ENCODE peak calls at places on chromosomes 1 and 21, in seven cellular contexts. U, V, O, T, N, W and D are unnamed samples. For H3K36me3, the result is how much of the 10 kb centered on the place peaks cover.

GRCh38 chr1:204493882-204494280 is 724 bp downstream of the PIK3C2B start:
- DNase-seq in U (no peak), V (peak), O (no peak), T (peak), N (no peak), W (no peak), D (no peak)

GRCh38 chr1:84742653-84743052 is 52.4 kb upstream of the SSX2IP start:
- DNase-seq in U (no peak), V (no peak), O (no peak), T (no peak), N (no peak), W (no peak), D (no peak)

GRCh38 chr1:220274122-220274855 is 2.0 kb upstream of the RAB3GAP2 start:
- DNase-seq in U (peak), V (no peak), O (no peak), T (no peak), N (no peak), W (no peak), D (no peak)

GRCh38 chr21:40331182-40331581 is 463.9 kb downstream of the PCP4 start:
- DNase-seq in U (no peak), V (no peak), O (no peak), T (no peak), N (no peak), W (no peak), D (no peak)

GRCh38 chr1:160373696-160374095 is 6.8 kb downstream of the NHLH1 start:
- DNase-seq in U (no peak), V (no peak), O (no peak), T (no peak), N (no peak), W (no peak), D (no peak)

GRCh38 chr1:89476072-89476471 is 48.6 kb upstream of the LRRC8B start:
- DNase-seq in U (no peak), V (no peak), O (no peak), T (no peak), N (no peak), W (no peak), D (no peak)

GRCh38 chr21:21730524-21730923 is 732.3 kb downstream of the NCAM2 start:
- DNase-seq in U (no peak), V (no peak), O (no peak), T (no peak), N (no peak), W (no peak), D (no peak)

GRCh38 chr1:33301273-33301984 is 19.5 kb downstream of the A3GALT2 start:
- DNase-seq in U (no peak), V (no peak), O (no peak), T (no peak), N (no peak), W (no peak), D (no peak)

GRCh38 chr1:36359383-36359782 is 26.3 kb downstream of the STK40 start:
- DNase-seq in U (no peak), V (no peak), O (no peak), T (no peak), N (no peak), W (no peak), D (no peak)

GRCh38 chr1:151130837-151131586 is 15.4 kb downstream of the SEMA6C start:
- DNase-seq in U (peak), V (peak), O (no peak), T (peak), N (no peak), W (no peak), D (no peak)

GRCh38 chr1:209490013-209490412 is 93.5 kb upstream of the CAMK1G start:
- DNase-seq in U (no peak), V (no peak), O (no peak), T (no peak), N (no peak), W (no peak), D (no peak)

GRCh38 chr1:224211262-224211962 is 28.4 kb downstream of the DEGS1 start:
- DNase-seq in U (no peak), V (peak), O (peak), T (no peak), N (no peak), W (no peak), D (no peak)

GRCh38 chr1:119228318-119228717 is 87.9 kb upstream of the WARS2 start:
- DNase-seq in U (no peak), V (no peak), O (no peak), T (no peak), N (no peak), W (no peak), D (no peak)

GRCh38 chr1:158285756-158286241 is 3.9 kb upstream of the CD1C start:
- DNase-seq in U (peak), V (peak), O (no peak), T (no peak), N (no peak), W (no peak), D (no peak)

GRCh38 chr1:34858901-34859441 is 578 bp downstream of the SMIM12 start:
- DNase-seq in U (no peak), V (peak), O (no peak), T (no peak), N (no peak), W (no peak), D (no peak)

GRCh38 chr1:233075045-233075444 is 124.6 kb downstream of the NTPCR start:
- DNase-seq in U (no peak), V (peak), O (no peak), T (no peak), N (no peak), W (no peak), D (no peak)

GRCh38 chr1:103267893-103268292 is 159.6 kb upstream of the COL11A1 start:
- DNase-seq in U (no peak), V (no peak), O (no peak), T (no peak), N (no peak), W (no peak), D (no peak)

GRCh38 chr21:36552458-36552800 is 72.5 kb upstream of the CLDN14 start:
- DNase-seq in U (no peak), V (no peak), O (no peak), T (no peak), N (no peak), W (no peak), D (no peak)

GRCh38 chr1:25037174-25038074 is 107.3 kb upstream of the RUNX3 start:
- DNase-seq in U (no peak), V (peak), O (peak), T (no peak), N (peak), W (no peak), D (no peak)

GRCh38 chr21:36917487-36918158 is 48.8 kb downstream of the HLCS start:
- DNase-seq in U (no peak), V (peak), O (peak), T (peak), N (no peak), W (no peak), D (no peak)

GRCh38 chr1:84773195-84773594 is 82.9 kb upstream of the SSX2IP start:
- DNase-seq in U (no peak), V (no peak), O (no peak), T (no peak), N (no peak), W (no peak), D (no peak)

GRCh38 chr1:175016073-175016722 is 7.0 kb downstream of the MRPS14 start:
- DNase-seq in U (no peak), V (no peak), O (no peak), T (no peak), N (no peak), W (no peak), D (no peak)

GRCh38 chr1:223531742-223532341 is 133.7 kb downstream of the CAPN8 start:
- DNase-seq in U (no peak), V (peak), O (peak), T (peak), N (peak), W (no peak), D (no peak)

GRCh38 chr1:17212009-17212408 is 7.1 kb downstream of the PADI1 start:
- DNase-seq in U (no peak), V (no peak), O (no peak), T (peak), N (no peak), W (no peak), D (no peak)

GRCh38 chr1:192485692-192486436 is 89.7 kb upstream of the RGS1 start:
- DNase-seq in U (peak), V (peak), O (no peak), T (peak), N (no peak), W (peak), D (no peak)

GRCh38 chr1:9311489-9311888 is 18.8 kb downstream of the SPSB1 start:
- DNase-seq in U (no peak), V (no peak), O (no peak), T (no peak), N (no peak), W (no peak), D (no peak)

GRCh38 chr1:97883823-97884222 is 37.0 kb downstream of the DPYD start:
- DNase-seq in U (no peak), V (no peak), O (no peak), T (no peak), N (no peak), W (no peak), D (no peak)

GRCh38 chr1:28887418-28887834 is 26.9 kb upstream of the EPB41 start:
- DNase-seq in U (no peak), V (no peak), O (no peak), T (no peak), N (no peak), W (no peak), D (no peak)

GRCh38 chr1:161166669-161167548 is 683 bp downstream of the PPOX start:
- DNase-seq in U (no peak), V (no peak), O (no peak), T (no peak), N (no peak), W (no peak), D (peak)

GRCh38 chr1:154499446-154499845 is 2.6 kb upstream of the TDRD10 start:
- DNase-seq in U (no peak), V (peak), O (no peak), T (no peak), N (no peak), W (no peak), D (no peak)

GRCh38 chr1:223403184-223403815 is 10.1 kb downstream of the CCDC185 start:
- DNase-seq in U (no peak), V (no peak), O (no peak), T (no peak), N (no peak), W (no peak), D (no peak)

GRCh38 chr1:213571419-213571818 is 416.4 kb upstream of the PROX1 start:
- DNase-seq in U (no peak), V (no peak), O (no peak), T (no peak), N (no peak), W (no peak), D (no peak)

GRCh38 chr1:213569816-213570150 is 418.0 kb upstream of the PROX1 start:
- DNase-seq in U (no peak), V (no peak), O (no peak), T (no peak), N (peak), W (peak), D (no peak)

GRCh38 chr1:213571843-213572242 is 415.9 kb upstream of the PROX1 start:
- DNase-seq in U (no peak), V (no peak), O (no peak), T (no peak), N (no peak), W (no peak), D (no peak)

GRCh38 chr1:213568929-213569815 is 418.6 kb upstream of the PROX1 start:
- DNase-seq in U (no peak), V (no peak), O (no peak), T (no peak), N (no peak), W (peak), D (no peak)

DNA sequence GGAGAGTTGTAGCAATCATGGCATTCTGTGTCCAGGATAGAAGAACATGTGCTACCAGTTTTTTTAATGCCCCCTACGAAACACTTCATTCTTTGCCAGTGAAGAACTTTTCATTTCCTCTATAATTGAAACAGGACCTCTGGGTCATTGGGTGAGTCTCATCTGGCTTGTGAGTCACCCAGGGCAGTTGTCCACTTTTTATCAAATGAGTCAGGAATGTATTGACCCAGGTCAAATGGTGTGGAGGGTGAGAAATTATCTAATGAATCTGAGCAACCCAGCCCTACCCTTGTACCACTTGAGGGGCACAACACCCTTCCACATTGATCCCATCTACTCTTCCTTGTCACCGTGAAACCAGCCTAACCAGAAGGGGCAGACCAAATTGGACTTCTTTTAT is 417.3 kb upstream of the PROX1 start:
- DNase-seq in U (no peak), V (no peak), O (no peak), T (no peak), N (peak), W (no peak), D (no peak)
- TF ChIP-seq CTCF in U (no peak), V (no peak), O (no peak), T (no peak), N (no peak), W (no peak), D (no peak)

GRCh38 chr1:172442404-172442803 is 1.5 kb downstream of the PIGC start:
- DNase-seq in U (no peak), V (no peak), O (no peak), T (no peak), N (no peak), W (no peak), D (no peak)

GRCh38 chr1:172442843-172443565 is 865 bp downstream of the PIGC start:
- DNase-seq in U (no peak), V (peak), O (no peak), T (no peak), N (no peak), W (no peak), D (no peak)

GRCh38 chr1:172446547-172446946 is 2.7 kb upstream of the PIGC start:
- DNase-seq in U (no peak), V (no peak), O (no peak), T (no peak), N (no peak), W (peak), D (no peak)

GRCh38 chr1:172447641-172448040 is 3.8 kb upstream of the PIGC start:
- DNase-seq in U (peak), V (no peak), O (no peak), T (peak), N (no peak), W (peak), D (no peak)

GRCh38 chr1:172443666-172444453 is at the start of gene PIGC:
- DNase-seq in U (peak), V (peak), O (peak), T (peak), N (peak), W (peak), D (no peak)
- TF ChIP-seq POLR2AphosphoS5 in U (peak), V (peak), O (peak), T (peak), N (peak), W (peak), D (peak)

GRCh38 chr1:106037526-106037925 is 1018.9 kb upstream of the PRMT6 start:
- DNase-seq in U (no peak), V (no peak), O (no peak), T (no peak), N (no peak), W (no peak), D (no peak)
- H3K36me3 ChIP-seq in U (under half), V (under half), O (under half), T (under half), N (under half), W (under half), D (under half)

GRCh38 chr1:156668801-156669637 is 8.2 kb downstream of the NES start:
- DNase-seq in U (no peak), V (no peak), O (no peak), T (no peak), N (no peak), W (no peak), D (no peak)
- TF ChIP-seq CTCF in U (no peak), V (no peak), O (no peak), T (no peak), N (no peak), W (no peak), D (no peak)

GRCh38 chr1:243255791-243256512 is at the start of gene SDCCAG8:
- DNase-seq in U (peak), V (peak), O (peak), T (peak), N (peak), W (peak), D (peak)
- TF ChIP-seq POLR2AphosphoS5 in U (peak), V (peak), O (peak), T (peak), N (peak), W (peak), D (peak)